ENCODE peak calls at places on chromosomes 5 and 9, in five cellular contexts. J, H, Q, T and O are unnamed samples.

GRCh38 chr5:179973391-179973790 is 65.7 kb upstream of the TBC1D9B start:
- DNase-seq in J (no peak), H (no peak), Q (no peak), T (no peak), O (no peak)

GRCh38 chr5:66382152-66382551 is 214.0 kb upstream of the MAST4 start:
- DNase-seq in J (no peak), H (no peak), Q (no peak), T (no peak), O (no peak)

GRCh38 chr5:88833371-88834107 is 49.4 kb downstream of the MEF2C start:
- DNase-seq in J (peak), H (no peak), Q (peak), T (peak), O (peak)

GRCh38 chr5:10987881-10988504 is 227.0 kb upstream of the DAP start:
- DNase-seq in J (peak), H (peak), Q (no peak), T (peak), O (peak)

GRCh38 chr5:80083115-80083890 is 48.2 kb downstream of the THBS4 start:
- DNase-seq in J (peak), H (peak), Q (peak), T (peak), O (peak)

GRCh38 chr5:73450672-73451217 is 2.2 kb upstream of the FOXD1 start:
- DNase-seq in J (peak), H (no peak), Q (no peak), T (no peak), O (no peak)

GRCh38 chr5:176538505-176538806 is 1.3 kb upstream of the RNF44 start:
- DNase-seq in J (no peak), H (no peak), Q (no peak), T (no peak), O (no peak)

GRCh38 chr5:60779431-60779830 is 64.6 kb downstream of the ELOVL7 start:
- DNase-seq in J (peak), H (no peak), Q (no peak), T (no peak), O (no peak)

GRCh38 chr5:103446813-103447212 is 115.8 kb downstream of the NUDT12 start:
- DNase-seq in J (peak), H (no peak), Q (no peak), T (no peak), O (no peak)

GRCh38 chr9:81629440-81629839 is 59.9 kb downstream of the TLE1 start:
- DNase-seq in J (no peak), H (no peak), Q (no peak), T (no peak), O (no peak)

GRCh38 chr9:86246752-86247161 is 12.7 kb downstream of the C9orf153 start:
- DNase-seq in J (no peak), H (no peak), Q (peak), T (no peak), O (peak)

GRCh38 chr5:9480499-9480898 is 65.4 kb downstream of the SEMA5A start:
- DNase-seq in J (no peak), H (no peak), Q (no peak), T (no peak), O (no peak)

GRCh38 chr5:120615967-120616645 is 152.0 kb downstream of the PRR16 start:
- DNase-seq in J (peak), H (no peak), Q (peak), T (no peak), O (peak)